ENCODE peak calls at places on chromosome 21, in nine cellular contexts. G is body of pancreas, V is heart left ventricle, O is adipocyte, J is transverse colon, Z is mucosa of descending colon, Q is right atrium auricular region, U is HCT116, E is neuronal stem cell. C is an unnamed sample. For H3K36me3, the result is how much of the 10 kb centered on the place peaks cover.

GRCh38 chr21:46425061-46425460 is 33.6 kb upstream of the DIP2A start:
- DNase-seq in V (no peak), G (no peak), Q (no peak), O (no peak), J (no peak), U (no peak), Z (peak), E (no peak), C (no peak)

GRCh38 chr21:28516996-28517592 is 475.6 kb downstream of the LTN1 start:
- DNase-seq in U (no peak), V (peak), E (peak), J (peak), Z (peak), G (peak), Q (no peak), O (no peak), C (peak)

GRCh38 chr21:46067505-46068201 is 30.3 kb upstream of the COL6A2 start:
- DNase-seq in E (no peak), Z (no peak), Q (peak), G (no peak), U (no peak), O (no peak), V (no peak), J (no peak), C (no peak)

GRCh38 chr21:43332872-43333300 is 94.0 kb downstream of the SIK1 start:
- DNase-seq in G (no peak), E (no peak), Z (no peak), U (no peak), V (peak), Q (no peak), J (no peak), O (no peak), C (no peak)

GRCh38 chr21:39397651-39398385 is 47.8 kb downstream of the LCA5L start:
- DNase-seq in O (no peak), E (no peak), V (no peak), J (no peak), Z (no peak), U (no peak), G (no peak), Q (no peak), C (no peak)

GRCh38 chr21:24223625-24224024 is 1383.7 kb downstream of the MRPL39 start:
- DNase-seq in G (no peak), J (no peak), Z (no peak), O (peak), V (no peak), Q (no peak), U (no peak), E (no peak), C (no peak)

GRCh38 chr21:40373760-40374159 is 473.2 kb downstream of the DSCAM start:
- DNase-seq in O (peak), Q (no peak), E (no peak), G (no peak), V (no peak), J (no peak), U (no peak), Z (no peak), C (no peak)

GRCh38 chr21:7947422-7947821 is 2574.0 kb upstream of the TPTE start:
- DNase-seq in G (no peak), O (no peak), J (no peak), E (no peak), V (no peak), Q (no peak), U (no peak), Z (no peak), C (no peak)

GRCh38 chr21:36063375-36064084 is 3.2 kb upstream of the SETD4 start:
- DNase-seq in Q (no peak), U (no peak), V (no peak), Z (no peak), O (no peak), G (no peak), J (no peak), E (no peak), C (no peak)

GRCh38 chr21:34613679-34614442 is 1.1 kb downstream of the RCAN1 start:
- DNase-seq in E (no peak), G (no peak), J (no peak), V (no peak), O (peak), Z (no peak), Q (no peak), U (no peak), C (no peak)

GRCh38 chr21:46096997-46097825 is 701 bp upstream of the COL6A2 start:
- DNase-seq in E (no peak), O (no peak), G (peak), U (no peak), V (peak), J (peak), Q (peak), Z (peak), C (peak)

GRCh38 chr21:32215306-32215685 is 63.6 kb downstream of the MIS18A start:
- DNase-seq in U (no peak), O (no peak), V (no peak), Z (no peak), G (no peak), E (no peak), Q (no peak), J (no peak), C (no peak)
- H3K36me3 ChIP-seq in U (under half), O (under half), V (under half), Z (under half), G (under half), E (under half), Q (under half), J (under half), C (under half)

GRCh38 chr21:44710756-44711326 is 531 bp downstream of the TSPEAR start:
- DNase-seq in E (no peak), U (no peak), Q (no peak), O (no peak), J (no peak), V (no peak), Z (no peak), G (no peak), C (peak)
- H3K4me3 ChIP-seq in E (no peak), U (no peak), Q (no peak), O (no peak), J (no peak), V (peak), Z (no peak), G (no peak), C (peak)

GRCh38 chr21:37912616-37913015 is 3.6 kb downstream of the KCNJ6 start:
- DNase-seq in E (no peak), G (no peak), J (no peak), Z (no peak), O (no peak), V (no peak), U (no peak), Q (no peak), C (no peak)
- H3K36me3 ChIP-seq in E (under half), G (under half), J (under half), Z (under half), O (under half), V (under half), U (under half), Q (under half), C (under half)

GRCh38 chr21:41754481-41754891 is 12.4 kb downstream of the RIPK4 start:
- DNase-seq in U (no peak), Z (no peak), V (no peak), G (peak), J (no peak), O (no peak), Q (no peak), E (no peak), C (no peak)

GRCh38 chr21:41752231-41752681 is 14.6 kb downstream of the RIPK4 start:
- DNase-seq in U (no peak), Q (no peak), Z (peak), O (peak), G (no peak), V (no peak), J (no peak), E (no peak), C (no peak)

GRCh38 chr21:41755258-41755933 is 11.5 kb downstream of the RIPK4 start:
- DNase-seq in G (peak), Z (no peak), Q (no peak), E (no peak), V (no peak), J (no peak), O (no peak), U (no peak), C (no peak)

GRCh38 chr21:41751621-41752020 is 15.2 kb downstream of the RIPK4 start:
- DNase-seq in E (no peak), O (no peak), J (no peak), G (peak), V (no peak), Q (no peak), U (no peak), Z (peak), C (peak)

DNA sequence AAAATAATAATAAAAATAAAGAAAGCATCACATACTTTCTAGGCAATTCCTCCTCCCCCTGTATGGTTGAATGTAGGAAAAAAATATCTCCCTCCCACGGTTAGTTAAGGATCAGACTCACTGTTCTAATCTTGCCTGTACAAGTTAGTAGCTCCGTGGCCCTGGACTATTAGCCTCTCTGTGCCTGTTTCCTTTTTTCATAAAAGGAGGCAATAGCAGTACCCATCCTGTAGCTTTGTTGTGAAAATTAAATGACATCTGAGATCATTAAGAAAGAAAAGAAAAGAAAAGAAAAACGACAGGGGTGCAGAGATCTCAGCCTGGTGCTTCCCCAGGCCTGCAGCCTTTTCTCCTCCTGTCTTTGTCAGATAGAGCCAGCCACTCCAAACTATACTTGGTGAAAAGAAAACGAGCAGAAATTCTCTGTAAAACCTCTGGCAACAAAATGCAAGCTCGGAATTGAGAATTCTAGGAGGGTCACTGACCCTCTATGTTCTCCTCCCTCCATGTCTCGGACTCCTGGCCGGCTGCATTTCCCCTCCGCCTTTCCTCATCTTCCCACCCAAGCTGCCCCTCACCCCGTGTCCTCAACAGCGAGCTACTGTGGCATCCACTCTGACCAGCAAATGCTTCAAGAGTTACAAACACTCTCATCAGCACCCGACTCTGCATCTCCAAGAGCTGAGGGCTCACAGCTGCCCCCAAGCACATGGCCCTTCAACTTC is 13.7 kb downstream of the RIPK4 start:
- DNase-seq in Z (no peak), E (no peak), O (no peak), G (no peak), V (no peak), U (no peak), Q (no peak), J (no peak), C (no peak)
- H3K4me3 ChIP-seq in Z (no peak), E (no peak), O (no peak), G (no peak), V (no peak), U (no peak), Q (no peak), J (no peak), C (no peak)

GRCh38 chr21:41598561-41599511 is 90.9 kb upstream of the TMPRSS2 start:
- DNase-seq in J (no peak), V (no peak), O (no peak), E (no peak), Z (no peak), U (no peak), Q (peak), G (peak), C (no peak)

GRCh38 chr21:41593784-41594138 is 85.8 kb upstream of the TMPRSS2 start:
- DNase-seq in Q (no peak), Z (no peak), O (no peak), U (no peak), E (no peak), J (no peak), G (peak), V (no peak), C (peak)

GRCh38 chr21:41597227-41597626 is 89.3 kb upstream of the TMPRSS2 start:
- DNase-seq in E (no peak), V (no peak), O (no peak), G (no peak), Z (no peak), U (no peak), Q (no peak), J (no peak), C (peak)

GRCh38 chr21:41597811-41598231 is 89.9 kb upstream of the TMPRSS2 start:
- DNase-seq in V (no peak), O (no peak), Q (peak), U (no peak), J (no peak), G (no peak), Z (no peak), E (no peak), C (no peak)

DNA sequence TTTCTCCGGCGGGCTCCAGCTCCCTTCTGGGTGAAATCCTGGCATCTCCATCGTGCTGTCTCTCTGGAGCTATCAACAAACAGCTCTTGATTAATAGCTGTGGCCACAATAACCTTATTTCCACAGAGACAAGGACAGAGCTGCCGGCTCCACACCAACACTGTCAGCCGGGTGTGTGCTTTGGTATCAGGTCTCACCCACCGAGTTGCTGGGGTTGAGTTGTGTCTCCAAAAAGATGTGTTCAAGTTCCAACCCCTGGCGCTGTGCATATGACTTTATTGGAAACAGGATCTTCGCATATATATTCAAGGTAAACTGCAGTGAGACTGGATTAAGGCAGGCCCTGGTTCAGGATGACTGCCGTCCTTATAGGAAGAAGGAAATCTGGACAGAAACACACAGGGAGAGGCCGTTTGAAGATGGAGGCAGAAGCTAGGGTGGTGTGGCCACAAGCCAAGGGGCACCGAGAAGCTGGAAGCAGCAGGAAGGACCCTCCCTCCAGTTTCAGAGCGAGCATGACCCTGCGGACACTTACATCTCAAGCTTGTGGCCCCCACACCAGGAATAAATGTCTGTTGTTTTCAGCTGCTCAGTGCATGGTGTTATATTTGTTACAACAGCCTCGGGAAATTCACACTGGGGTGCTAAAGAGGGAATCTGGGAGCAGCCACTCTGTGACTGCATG is 88.4 kb upstream of the TMPRSS2 start:
- DNase-seq in Q (peak), J (no peak), V (no peak), E (no peak), U (no peak), Z (no peak), O (no peak), G (no peak), C (peak)
- H3K36me3 ChIP-seq in Q (under half), J (under half), V (under half), E (under half), U (under half), Z (under half), O (under half), G (under half), C (under half)

C was measured in Caco-2.